ENCODE peak calls at places on chromosomes 6 and 20, in four cellular contexts. Y, R, E and O are unnamed samples.

GRCh38 chr6:157030756-157031155 is 253.6 kb downstream of the ARID1B start:
- DNase-seq in Y (no peak), R (peak; percentile 22), E (no peak), O (no peak)

GRCh38 chr20:37729909-37730308 is 36.1 kb downstream of the CTNNBL1 start:
- DNase-seq in R (no peak), Y (no peak), E (no peak), O (no peak)

GRCh38 chr6:8651998-8652397 is 216.7 kb upstream of the SLC35B3 start:
- DNase-seq in R (no peak), E (no peak), Y (no peak), O (no peak)

GRCh38 chr6:163897030-163897429 is 482.5 kb downstream of the QKI start:
- DNase-seq in E (no peak), Y (no peak), R (no peak), O (no peak)

GRCh38 chr6:110329729-110330436 is 28.3 kb downstream of the METTL24 start:
- DNase-seq in R (no peak), Y (no peak), E (no peak), O (no peak)

GRCh38 chr6:127907960-127908640 is 7.2 kb upstream of the THEMIS start:
- DNase-seq in R (no peak), Y (no peak), E (peak; percentile 42), O (no peak)

GRCh38 chr6:169190144-169190584 is 63.5 kb downstream of the THBS2 start:
- DNase-seq in Y (no peak), R (no peak), E (no peak), O (no peak)

GRCh38 chr6:95593025-95593424 is 15.7 kb downstream of the MANEA start:
- DNase-seq in E (no peak), Y (no peak), R (no peak), O (no peak)

GRCh38 chr20:184288-184687 is 5.2 kb downstream of the DEFB128 start:
- DNase-seq in E (no peak), Y (no peak), R (no peak), O (no peak)

GRCh38 chr6:90008908-90009501 is 114.7 kb downstream of the GJA10 start:
- DNase-seq in R (no peak), Y (no peak), E (no peak), O (no peak)

GRCh38 chr20:63133481-63134091 is 82.3 kb downstream of the YTHDF1 start:
- DNase-seq in E (no peak), R (no peak), Y (no peak), O (no peak)

GRCh38 chr6:108684809-108685329 is 124.2 kb downstream of the FOXO3 start:
- DNase-seq in R (no peak), Y (no peak), E (no peak), O (no peak)

GRCh38 chr6:85421963-85422362 is 27.9 kb upstream of the NT5E start:
- DNase-seq in Y (no peak), E (no peak), R (no peak), O (no peak)

GRCh38 chr20:50540620-50541605 is 30.7 kb downstream of the PTPN1 start:
- DNase-seq in E (no peak), R (no peak), Y (peak; percentile 19), O (no peak)

GRCh38 chr6:166341915-166342292 is 441 bp downstream of the SFT2D1 start:
- DNase-seq in Y (no peak), R (no peak), E (no peak), O (no peak)

GRCh38 chr20:38586181-38586525 is 5.2 kb downstream of the ADIG start:
- DNase-seq in R (no peak), E (no peak), Y (no peak), O (no peak)

GRCh38 chr6:40845588-40845987 is 193.4 kb downstream of the UNC5CL start:
- DNase-seq in Y (peak; percentile 76), R (no peak), E (peak; percentile 57), O (peak; percentile 74)

GRCh38 chr6:31354788-31355539 is 2.0 kb downstream of the HLA-B start:
- DNase-seq in E (no peak), Y (peak; percentile 20), R (no peak), O (no peak)

GRCh38 chr6:1499798-1500197 is 109.9 kb upstream of the FOXC1 start:
- DNase-seq in Y (no peak), E (no peak), R (no peak), O (no peak)

GRCh38 chr6:35920793-35921732 is at the start of gene SRPK1:
- DNase-seq in Y (peak; percentile 92), E (peak; percentile 94), R (peak; percentile 90), O (peak; percentile 96)

GRCh38 chr6:12555267-12555666 is 161.3 kb upstream of the PHACTR1 start:
- DNase-seq in Y (no peak), E (no peak), R (no peak), O (no peak)

GRCh38 chr6:16760536-16761468 is at the start of gene ATXN1:
- DNase-seq in Y (peak; percentile 71), E (peak; percentile 59), R (peak; percentile 71), O (peak; percentile 80)

GRCh38 chr6:34657037-34657306 is 39.6 kb downstream of the ILRUN start:
- DNase-seq in E (peak; percentile 27), Y (no peak), R (no peak), O (no peak)

GRCh38 chr6:145012039-145012662 is 723.2 kb downstream of the EPM2A start:
- DNase-seq in R (no peak), Y (peak; percentile 26), E (no peak), O (no peak)

GRCh38 chr20:47792021-47792618 is 6.8 kb upstream of the SULF2 start:
- DNase-seq in R (no peak), E (peak; percentile 44), Y (no peak), O (no peak)

GRCh38 chr6:37272834-37273566 is 15.1 kb upstream of the TMEM217 start:
- DNase-seq in R (no peak), E (no peak), Y (no peak), O (no peak)

GRCh38 chr6:128655978-128656498 is 135.6 kb upstream of the PTPRK start:
- DNase-seq in Y (no peak), R (no peak), E (no peak), O (no peak)

GRCh38 chr6:170137911-170138910 is 152.7 kb downstream of the DLL1 start:
- DNase-seq in E (no peak), Y (no peak), R (no peak), O (peak; percentile 33)

GRCh38 chr6:130593948-130594347 is 228.1 kb downstream of the TMEM200A start:
- DNase-seq in E (no peak), R (no peak), Y (no peak), O (no peak)

GRCh38 chr6:105058316-105058715 is 101.4 kb downstream of the LIN28B start:
- DNase-seq in R (no peak), E (no peak), Y (no peak), O (no peak)

GRCh38 chr6:44002591-44003344 is 124.5 kb downstream of the MRPL14 start:
- DNase-seq in R (peak; percentile 36), Y (peak; percentile 76), E (peak; percentile 85), O (peak; percentile 83)

GRCh38 chr6:138161434-138162103 is at the start of gene ARFGEF3:
- DNase-seq in R (peak; percentile 83), Y (peak; percentile 75), E (peak; percentile 73), O (peak; percentile 79)

GRCh38 chr6:20353134-20353533 is 48.5 kb upstream of the E2F3 start:
- DNase-seq in E (no peak), Y (no peak), R (no peak), O (no peak)

GRCh38 chr6:151044465-151045441 is 179.3 kb downstream of the MTHFD1L start:
- DNase-seq in E (no peak), R (no peak), Y (no peak), O (no peak)

GRCh38 chr6:33217246-33217645 is 8.9 kb downstream of the RING1 start:
- DNase-seq in R (no peak), E (no peak), Y (no peak), O (no peak)

GRCh38 chr6:40436685-40437604 is 150.2 kb downstream of the LRFN2 start:
- DNase-seq in E (peak; percentile 16), Y (no peak), R (no peak), O (no peak)

GRCh38 chr6:36649721-36650484 is 28.6 kb upstream of the CDKN1A start:
- DNase-seq in Y (no peak), E (no peak), R (no peak), O (no peak)

GRCh38 chr6:87829622-87830121 is 127.6 kb upstream of the AKIRIN2 start:
- DNase-seq in R (no peak), Y (no peak), E (no peak), O (no peak)